ENCODE peak calls at places on chromosomes 7 and 10, in nine cellular contexts. T is stimulated activated CD4-positive, alpha-beta T cell treated with anti-CD3 and anti-CD28 coated beads, Interleukin-1b, Interleukin-23, amount 100 ng/mL, for 1 hour; C is SK-N-DZ; Z is adrenal gland; R is kidney glomerular epithelial cell; J is stimulated activated naive CD8-positive, alpha-beta T cell treated with anti-CD3 and anti-CD28 coated beads, Interleukin-15, amount 100 ng/mL, for 72 hours; M is tibial artery; P is fibroblast of mammary gland; Y is GM13977. V is an unnamed sample.

GRCh38 chr10:61001731-61002122 is 57.7 kb upstream of the RHOBTB1 start:
- DNase-seq in T (no peak), C (peak), Z (no peak), R (no peak), J (no peak), M (no peak), P (no peak), Y (no peak), V (no peak)

GRCh38 chr10:34049887-34050286 is 715.4 kb upstream of the NRP1 start:
- DNase-seq in T (no peak), C (no peak), Z (no peak), R (peak), J (no peak), M (no peak), P (peak), Y (no peak), V (peak)

GRCh38 chr7:158432369-158433270 is 155.0 kb downstream of the PTPRN2 start:
- DNase-seq in T (no peak), C (no peak), Z (no peak), R (peak), J (no peak), M (no peak), P (peak), Y (no peak), V (no peak)

GRCh38 chr10:35268791-35269257 is 67.5 kb upstream of the CCNY start:
- DNase-seq in T (no peak), C (peak), Z (no peak), R (peak), J (no peak), M (no peak), P (no peak), Y (no peak), V (no peak)

GRCh38 chr10:51063659-51064535 is 10.4 kb upstream of the PRKG1 start:
- DNase-seq in T (no peak), C (no peak), Z (no peak), R (peak), J (no peak), M (no peak), P (peak), Y (no peak), V (no peak)

GRCh38 chr7:25965405-25966123 is 186.4 kb upstream of the NFE2L3 start:
- DNase-seq in T (no peak), C (no peak), Z (no peak), R (no peak), J (no peak), M (no peak), P (peak), Y (no peak), V (no peak)

GRCh38 chr10:98097611-98098010 is 36.8 kb upstream of the R3HCC1L start:
- DNase-seq in T (no peak), C (peak), Z (no peak), R (no peak), J (no peak), M (no peak), P (no peak), Y (no peak), V (no peak)

GRCh38 chr10:119858063-119858462 is 14.6 kb downstream of the MCMBP start:
- DNase-seq in T (no peak), C (no peak), Z (no peak), R (no peak), J (no peak), M (no peak), P (peak), Y (no peak), V (no peak)

GRCh38 chr10:71281646-71282322 is 37.3 kb upstream of the SLC29A3 start:
- DNase-seq in T (no peak), C (no peak), Z (no peak), R (no peak), J (no peak), M (no peak), P (no peak), Y (no peak), V (no peak)

GRCh38 chr10:66783296-66783695 is 142.5 kb upstream of the LRRTM3 start:
- DNase-seq in T (no peak), C (no peak), Z (no peak), R (no peak), J (no peak), M (no peak), P (no peak), Y (no peak), V (no peak)

GRCh38 chr10:10785627-10786333 is 231.9 kb upstream of the CELF2 start:
- DNase-seq in T (no peak), C (no peak), Z (no peak), R (peak), J (no peak), M (no peak), P (peak), Y (no peak), V (no peak)

GRCh38 chr7:41315764-41316163 is 387.1 kb downstream of the INHBA start:
- DNase-seq in T (no peak), C (no peak), Z (no peak), R (no peak), J (no peak), M (no peak), P (no peak), Y (no peak), V (no peak)

GRCh38 chr7:126361183-126361582 is 891.6 kb downstream of the GRM8 start:
- DNase-seq in T (no peak), C (peak), Z (no peak), R (no peak), J (no peak), M (no peak), P (no peak), Y (no peak), V (no peak)

GRCh38 chr10:132054564-132054963 is 11.2 kb upstream of the JAKMIP3 start:
- DNase-seq in T (no peak), C (no peak), Z (no peak), R (no peak), J (no peak), M (no peak), P (no peak), Y (no peak), V (no peak)

GRCh38 chr10:88791924-88792323 is 10.6 kb upstream of the LIPM start:
- DNase-seq in T (no peak), C (peak), Z (peak), R (peak), J (no peak), M (no peak), P (peak), Y (no peak), V (no peak)

GRCh38 chr7:44615149-44615611 is 8.8 kb downstream of the OGDH start:
- DNase-seq in T (no peak), C (no peak), Z (peak), R (no peak), J (no peak), M (peak), P (peak), Y (no peak), V (no peak)